ENCODE peak calls at places on chromosome 3, in eight cellular contexts. E, S, G, L, B, O, C and M are unnamed samples.
A peak's percentile ranks its signal among the peaks of the same experiment; 100 is the strongest.

GRCh38 chr3:153115326-153115725 is 46.7 kb upstream of the RAP2B start:
- DNase-seq in G (no peak), O (no peak), B (no peak), E (no peak), S (no peak), C (no peak), L (no peak), M (no peak)

GRCh38 chr3:186109897-186110803 is 1.3 kb upstream of the ETV5 start:
- DNase-seq in O (peak; percentile 48), G (peak; percentile 33), L (no peak), E (no peak), C (no peak), S (no peak), B (peak; percentile 51), M (no peak)

GRCh38 chr3:30245805-30246622 is 360.4 kb upstream of the TGFBR2 start:
- DNase-seq in G (no peak), S (no peak), E (no peak), L (no peak), B (no peak), O (peak; percentile 17), C (no peak), M (no peak)

GRCh38 chr3:37554364-37554763 is 307.3 kb upstream of the CTDSPL start:
- DNase-seq in E (no peak), G (no peak), O (no peak), B (no peak), C (no peak), S (no peak), L (no peak), M (no peak)

GRCh38 chr3:167102071-167102470 is 278.0 kb downstream of the ZBBX start:
- DNase-seq in B (no peak), S (no peak), C (no peak), L (peak; percentile 33), O (no peak), G (no peak), E (no peak), M (no peak)

GRCh38 chr3:142808103-142808917 is 80.6 kb downstream of the PCOLCE2 start:
- DNase-seq in C (no peak), B (peak; percentile 62), L (no peak), E (peak; percentile 89), S (no peak), O (peak; percentile 59), G (no peak), M (peak; percentile 95)

GRCh38 chr3:19065027-19065426 is 83.3 kb upstream of the KCNH8 start:
- DNase-seq in G (no peak), O (no peak), B (peak; percentile 13), C (no peak), L (peak; percentile 22), S (no peak), E (no peak), M (no peak)

GRCh38 chr3:71441217-71441924 is 142.2 kb downstream of the FOXP1 start:
- DNase-seq in S (peak; percentile 64), L (no peak), C (no peak), G (no peak), E (no peak), B (no peak), O (no peak), M (peak; percentile 82)

GRCh38 chr3:70108072-70108471 is 108.5 kb downstream of the SAMMSON start:
- DNase-seq in O (no peak), C (no peak), G (no peak), S (no peak), B (peak; percentile 19), E (no peak), L (no peak), M (peak; percentile 12)

GRCh38 chr3:81363816-81364215 is 397.6 kb downstream of the GBE1 start:
- DNase-seq in O (no peak), L (no peak), S (no peak), E (no peak), C (no peak), B (no peak), G (no peak), M (no peak)

GRCh38 chr3:9704343-9705322 is 1.0 kb downstream of the CPNE9 start:
- DNase-seq in E (no peak), L (peak; percentile 38), O (peak; percentile 28), B (peak; percentile 43), G (peak; percentile 31), S (peak; percentile 33), C (no peak), M (peak; percentile 5)

GRCh38 chr3:120567370-120568197 is 28.6 kb upstream of the NDUFB4 start:
- DNase-seq in C (no peak), B (peak; percentile 72), S (peak; percentile 27), L (peak; percentile 47), O (peak; percentile 70), G (no peak), E (peak; percentile 8), M (peak; percentile 32)

GRCh38 chr3:98732239-98733054 is 30.7 kb upstream of the ST3GAL6 start:
- DNase-seq in L (peak; percentile 28), G (peak; percentile 46), B (peak; percentile 49), S (peak; percentile 50), E (peak; percentile 58), C (no peak), O (peak; percentile 59), M (no peak)

GRCh38 chr3:190380184-190380583 is 7.8 kb upstream of the CLDN16 start:
- DNase-seq in C (no peak), G (no peak), B (no peak), S (no peak), L (no peak), E (no peak), O (no peak), M (no peak)

GRCh38 chr3:158748237-158748828 is 16.1 kb upstream of the RARRES1 start:
- DNase-seq in G (no peak), S (no peak), L (no peak), O (peak; percentile 70), B (peak; percentile 63), C (no peak), E (no peak), M (no peak)

GRCh38 chr3:69212411-69213160 is 90.2 kb upstream of the LMOD3 start:
- DNase-seq in L (no peak), B (peak; percentile 89), O (peak; percentile 94), G (no peak), S (no peak), C (no peak), E (peak; percentile 92), M (peak; percentile 99)

GRCh38 chr3:103991461-103992115 is 1375.1 kb upstream of the ALCAM start:
- DNase-seq in B (no peak), G (no peak), O (peak; percentile 17), E (no peak), S (no peak), L (no peak), C (no peak), M (peak; percentile 16)

GRCh38 chr3:37833790-37834189 is 27.9 kb upstream of the CTDSPL start:
- DNase-seq in L (no peak), E (no peak), G (no peak), B (no peak), O (no peak), S (no peak), C (no peak), M (no peak)

GRCh38 chr3:72118593-72118992 is 333.6 kb upstream of the PROK2 start:
- DNase-seq in S (no peak), C (no peak), G (no peak), B (peak; percentile 14), L (no peak), E (no peak), O (no peak), M (no peak)

GRCh38 chr3:136899622-136900158 is 37.7 kb downstream of the NCK1 start:
- DNase-seq in B (peak; percentile 13), C (no peak), O (peak; percentile 42), L (no peak), G (no peak), E (no peak), S (no peak), M (no peak)

DNA sequence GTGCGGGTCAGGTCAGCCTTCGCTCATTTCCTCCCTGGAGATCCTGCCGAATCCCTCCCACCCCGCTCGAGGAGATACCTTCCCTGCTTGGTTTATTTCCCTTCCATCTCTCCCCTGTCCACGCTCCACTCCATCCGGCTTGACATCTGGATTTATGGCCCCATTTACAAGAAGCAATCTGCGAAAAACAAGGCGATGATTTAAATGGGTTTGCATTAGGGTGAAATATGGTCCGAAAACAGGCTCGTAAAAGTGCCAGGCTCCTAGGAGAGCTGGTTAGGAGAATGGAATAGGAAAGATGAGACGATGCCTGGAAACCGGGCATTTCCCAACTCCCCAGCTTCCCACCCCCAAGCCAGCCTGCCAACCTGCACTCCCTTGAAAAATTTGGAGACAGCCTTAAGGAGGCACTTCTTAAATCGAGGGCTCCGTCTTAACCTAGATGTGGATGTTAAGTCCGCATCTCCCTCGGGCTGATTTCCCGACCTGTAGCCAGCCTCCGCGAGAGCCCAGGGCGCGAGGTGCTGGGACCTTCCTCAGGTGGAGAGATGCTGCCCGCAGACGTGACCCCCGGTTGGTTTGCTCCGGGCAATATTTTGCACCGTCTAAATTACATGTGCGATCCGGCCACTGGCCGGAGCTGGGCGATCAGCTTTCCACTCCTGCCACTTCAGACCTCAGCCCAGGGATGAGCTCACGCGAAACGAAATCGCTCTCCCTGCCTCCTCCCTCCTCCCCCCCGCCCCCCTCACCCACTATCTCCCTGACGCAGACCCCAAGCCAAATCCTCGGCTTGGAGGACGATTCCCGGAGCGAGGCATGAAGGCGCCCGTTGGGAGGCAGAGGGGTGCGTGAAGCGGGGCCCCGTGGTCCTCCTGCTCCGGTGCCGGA is 1.3 kb downstream of the GRM7 start:
- DNase-seq in E (no peak), S (no peak), O (no peak), G (no peak), B (no peak), L (no peak), C (no peak), M (no peak)
- H3K4me3 ChIP-seq in E (no peak overlapping the region), S (no peak overlapping the region), O (no peak overlapping the region), G (no peak overlapping the region), B (no peak overlapping the region), L (no peak overlapping the region), C (no peak overlapping the region), M (no peak overlapping the region)

GRCh38 chr3:13072239-13073041 is 789 bp downstream of the IQSEC1 start:
- DNase-seq in O (no peak), E (peak; percentile 47), B (no peak), C (no peak), S (no peak), G (peak; percentile 36), L (no peak), M (peak; percentile 3)
- H3K4me3 ChIP-seq in O (no peak overlapping the region), E (no peak overlapping the region), B (no peak overlapping the region), C (no peak overlapping the region), S (no peak overlapping the region), G (no peak overlapping the region), L (no peak overlapping the region), M (no peak overlapping the region)

DNA sequence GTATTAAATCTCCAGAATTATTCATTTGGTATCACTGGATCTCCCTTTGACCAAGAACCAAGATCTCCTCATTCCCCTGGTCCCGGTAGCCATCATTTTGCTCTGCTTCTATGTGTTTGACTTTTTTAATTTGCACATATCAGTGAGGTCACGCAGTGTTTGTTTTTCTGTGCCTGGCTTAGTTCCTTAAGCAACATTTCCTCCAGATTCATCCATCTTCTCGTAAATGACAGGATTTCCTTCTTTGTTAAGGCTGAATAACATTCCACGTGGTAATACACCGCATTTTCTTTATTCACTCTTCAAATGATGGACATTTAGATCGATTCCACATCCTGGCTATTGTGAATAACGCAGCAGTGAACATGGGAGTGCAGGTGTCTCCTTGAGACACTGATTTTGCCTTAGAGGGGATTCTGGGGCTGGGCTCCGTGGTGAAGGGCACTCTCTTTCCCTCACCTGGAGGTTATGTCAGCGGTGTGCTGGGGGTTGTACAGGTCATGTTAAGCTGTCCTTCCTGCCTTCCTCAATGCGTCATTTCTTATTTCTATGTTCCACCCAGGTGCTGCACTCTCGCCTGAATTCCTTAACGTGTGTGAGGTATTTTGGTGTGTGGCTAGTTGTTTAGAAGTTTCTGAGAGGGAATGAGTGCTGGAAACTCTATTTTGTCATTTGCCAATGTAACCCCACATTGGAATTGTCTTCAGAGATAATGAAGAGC is 212.2 kb downstream of the LPP start:
- DNase-seq in O (peak; percentile 90), E (no peak), B (peak; percentile 53), G (no peak), S (no peak), C (no peak), L (no peak), M (no peak)
- H3K4me3 ChIP-seq in O (no peak overlapping the region), E (no peak overlapping the region), B (no peak overlapping the region), G (no peak overlapping the region), S (no peak overlapping the region), C (no peak overlapping the region), L (no peak overlapping the region), M (no peak overlapping the region)

GRCh38 chr3:138497021-138497420 is 62.6 kb downstream of the ESYT3 start:
- DNase-seq in L (no peak), O (no peak), E (no peak), S (no peak), B (no peak), G (no peak), C (no peak), M (no peak)
- H3K4me3 ChIP-seq in L (no peak overlapping the region), O (no peak overlapping the region), E (no peak overlapping the region), S (no peak overlapping the region), B (no peak overlapping the region), G (no peak overlapping the region), C (no peak overlapping the region), M (no peak overlapping the region)